ENCODE peak calls at places on chromosomes 12 and 14, in ten cellular contexts. S is kidney, W is hepatocyte, L is HCT116, E is left ventricle myocardium inferior, N is gastrocnemius medialis, Y is adrenal gland, U is endothelial cell of umbilical vein, M is pancreas, F is cardiac muscle cell. R is an unnamed sample.

GRCh38 chr12:15646586-15646985 is 142.6 kb downstream of the EPS8 start:
- DNase-seq in S (no peak), W (no peak), L (no peak), E (no peak), N (no peak), Y (no peak), U (no peak), M (no peak), F (no peak), R (no peak)

GRCh38 chr12:123034865-123035264 is 54.4 kb downstream of the ARL6IP4 start:
- DNase-seq in S (no peak), W (no peak), L (no peak), E (no peak), N (no peak), Y (no peak), U (no peak), M (no peak), F (peak), R (peak)

GRCh38 chr14:89067293-89067972 is 243.0 kb downstream of the TTC8 start:
- DNase-seq in S (no peak), W (no peak), L (no peak), E (no peak), N (no peak), Y (no peak), U (no peak), M (no peak), F (no peak), R (no peak)

GRCh38 chr12:7479784-7480183 is 23.8 kb downstream of the CD163 start:
- DNase-seq in S (no peak), W (no peak), L (no peak), E (no peak), N (no peak), Y (no peak), U (no peak), M (no peak), F (no peak), R (no peak)

GRCh38 chr14:73272393-73272792 is 35.1 kb downstream of the PAPLN start:
- DNase-seq in S (no peak), W (no peak), L (no peak), E (no peak), N (no peak), Y (no peak), U (no peak), M (no peak), F (no peak), R (no peak)

GRCh38 chr12:49647280-49647679 is 23.9 kb downstream of the PRPF40B start:
- DNase-seq in S (peak), W (no peak), L (no peak), E (no peak), N (no peak), Y (no peak), U (peak), M (peak), F (no peak), R (no peak)

GRCh38 chr14:21097616-21098133 is 780 bp downstream of the ZNF219 start:
- DNase-seq in S (peak), W (peak), L (no peak), E (no peak), N (no peak), Y (peak), U (no peak), M (no peak), F (no peak), R (no peak)

GRCh38 chr12:116053479-116054195 is 223.9 kb downstream of the MED13L start:
- DNase-seq in S (peak), W (peak), L (no peak), E (peak), N (peak), Y (peak), U (peak), M (no peak), F (peak), R (peak)

GRCh38 chr14:35883677-35884293 is 57.6 kb downstream of the BRMS1L start:
- DNase-seq in S (no peak), W (peak), L (no peak), E (no peak), N (no peak), Y (peak), U (no peak), M (no peak), F (peak), R (peak)

GRCh38 chr14:80956922-80957321 is 1.5 kb downstream of the TSHR start:
- DNase-seq in S (no peak), W (no peak), L (no peak), E (no peak), N (no peak), Y (peak), U (no peak), M (no peak), F (no peak), R (peak)

GRCh38 chr14:51653096-51653814 is 1.5 kb downstream of the FRMD6 start:
- DNase-seq in S (no peak), W (peak), L (no peak), E (no peak), N (no peak), Y (no peak), U (peak), M (no peak), F (peak), R (peak)

GRCh38 chr12:97555547-97556200 is 93.1 kb downstream of the RMST start:
- DNase-seq in S (no peak), W (no peak), L (no peak), E (no peak), N (no peak), Y (no peak), U (no peak), M (no peak), F (no peak), R (no peak)

GRCh38 chr12:38823743-38824142 is 81.6 kb downstream of the CPNE8 start:
- DNase-seq in S (no peak), W (no peak), L (no peak), E (no peak), N (no peak), Y (no peak), U (peak), M (no peak), F (peak), R (peak)

GRCh38 chr14:32625211-32625610 is 296.1 kb downstream of the AKAP6 start:
- DNase-seq in S (no peak), W (no peak), L (no peak), E (no peak), N (no peak), Y (no peak), U (no peak), M (no peak), F (no peak), R (no peak)

GRCh38 chr14:52936437-52936836 is 14.4 kb downstream of the FERMT2 start:
- DNase-seq in S (no peak), W (no peak), L (no peak), E (no peak), N (no peak), Y (no peak), U (no peak), M (no peak), F (no peak), R (no peak)

GRCh38 chr12:84986586-84986985 is 49.5 kb downstream of the TSPAN19 start:
- DNase-seq in S (no peak), W (no peak), L (no peak), E (no peak), N (no peak), Y (no peak), U (no peak), M (no peak), F (no peak), R (no peak)

GRCh38 chr12:14952295-14952995 is 9.0 kb downstream of the ARHGDIB start:
- DNase-seq in S (no peak), W (peak), L (peak), E (no peak), N (no peak), Y (no peak), U (peak), M (no peak), F (peak), R (peak)

DNA sequence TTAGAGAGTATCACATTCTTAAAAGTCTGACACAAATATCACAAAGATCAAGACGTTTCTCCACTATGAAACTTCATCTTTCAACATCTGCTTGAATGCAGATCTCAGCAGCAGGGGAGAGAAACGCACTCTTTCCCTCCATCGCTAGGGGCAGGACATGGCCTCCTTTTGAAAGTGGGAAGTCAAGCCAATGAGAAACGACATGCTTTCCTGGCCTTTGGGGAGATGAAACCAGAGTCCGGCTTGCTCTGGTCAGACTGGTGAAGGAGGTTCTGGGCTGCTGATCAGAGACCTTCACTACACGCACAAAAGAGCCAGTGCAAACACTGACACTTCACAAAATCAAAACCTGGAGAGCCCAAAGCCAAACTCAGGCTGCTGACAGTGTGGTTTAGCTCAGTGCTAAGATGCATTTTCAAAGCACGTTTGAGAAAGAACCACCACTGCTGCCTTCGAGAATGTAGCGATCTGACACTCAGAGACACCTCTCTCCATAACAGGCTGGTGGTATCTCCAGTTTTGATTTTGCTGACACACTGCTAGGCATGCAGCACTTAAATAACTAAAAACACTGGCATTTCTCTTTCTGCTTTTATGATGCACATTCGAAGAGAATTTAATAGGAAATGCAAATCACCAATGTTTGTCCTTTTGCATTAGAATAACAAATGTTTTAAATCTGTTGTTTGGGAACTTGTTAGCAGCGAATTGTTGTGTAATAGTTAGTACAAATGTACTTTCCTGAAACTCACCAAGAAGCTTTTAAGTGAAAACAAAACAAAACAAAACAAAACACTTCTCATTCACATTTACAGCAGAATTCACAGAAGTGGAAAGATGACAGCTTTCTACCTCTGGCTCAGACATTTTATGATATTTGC is 93.9 kb upstream of the OVCH1 start:
- DNase-seq in S (no peak), W (peak), L (no peak), E (no peak), N (no peak), Y (no peak), U (no peak), M (no peak), F (peak), R (peak)
- TF ChIP-seq CTCF in S (peak), W (peak), L (no peak), E (peak), N (peak), Y (no peak), U (no peak), M (no peak), F (peak), R (peak)

GRCh38 chr12:53952871-53953734 is 1.6 kb upstream of the HOXC12 start:
- DNase-seq in S (no peak), W (no peak), L (peak), E (no peak), N (no peak), Y (no peak), U (no peak), M (no peak), F (no peak), R (no peak)

GRCh38 chr12:53953831-53954693 is 641 bp upstream of the HOXC12 start:
- DNase-seq in S (no peak), W (no peak), L (no peak), E (no peak), N (no peak), Y (no peak), U (no peak), M (no peak), F (no peak), R (no peak)

GRCh38 chr12:53955776-53956250 is 1.1 kb downstream of the HOXC12 start:
- DNase-seq in S (no peak), W (no peak), L (no peak), E (no peak), N (no peak), Y (no peak), U (no peak), M (no peak), F (no peak), R (no peak)

GRCh38 chr12:53955036-53955775 is 503 bp downstream of the HOXC12 start:
- DNase-seq in S (no peak), W (no peak), L (no peak), E (no peak), N (no peak), Y (no peak), U (no peak), M (no peak), F (no peak), R (no peak)

DNA sequence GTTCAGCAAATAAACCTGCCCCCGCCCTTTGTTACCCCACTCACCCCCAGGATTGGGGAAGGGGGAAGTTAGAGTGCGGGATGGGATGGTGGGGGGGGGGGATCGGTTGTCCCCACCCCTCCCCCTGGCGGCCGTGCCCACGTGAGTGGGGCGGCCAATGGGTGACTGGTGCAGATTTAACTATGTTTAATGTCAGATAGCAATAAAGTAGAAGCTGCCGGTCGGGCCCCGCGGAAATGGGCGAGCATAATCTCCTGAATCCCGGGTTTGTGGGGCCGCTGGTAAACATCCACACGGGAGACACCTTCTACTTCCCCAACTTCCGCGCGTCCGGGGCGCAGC is at the start of gene HOXC12:
- DNase-seq in S (no peak), W (no peak), L (no peak), E (no peak), N (no peak), Y (no peak), U (no peak), M (no peak), F (no peak), R (no peak)
- H3K4me3 ChIP-seq in S (no peak), W (no peak), L (no peak), E (no peak), N (peak), Y (no peak), U (no peak), M (no peak), F (no peak), R (no peak)

DNA sequence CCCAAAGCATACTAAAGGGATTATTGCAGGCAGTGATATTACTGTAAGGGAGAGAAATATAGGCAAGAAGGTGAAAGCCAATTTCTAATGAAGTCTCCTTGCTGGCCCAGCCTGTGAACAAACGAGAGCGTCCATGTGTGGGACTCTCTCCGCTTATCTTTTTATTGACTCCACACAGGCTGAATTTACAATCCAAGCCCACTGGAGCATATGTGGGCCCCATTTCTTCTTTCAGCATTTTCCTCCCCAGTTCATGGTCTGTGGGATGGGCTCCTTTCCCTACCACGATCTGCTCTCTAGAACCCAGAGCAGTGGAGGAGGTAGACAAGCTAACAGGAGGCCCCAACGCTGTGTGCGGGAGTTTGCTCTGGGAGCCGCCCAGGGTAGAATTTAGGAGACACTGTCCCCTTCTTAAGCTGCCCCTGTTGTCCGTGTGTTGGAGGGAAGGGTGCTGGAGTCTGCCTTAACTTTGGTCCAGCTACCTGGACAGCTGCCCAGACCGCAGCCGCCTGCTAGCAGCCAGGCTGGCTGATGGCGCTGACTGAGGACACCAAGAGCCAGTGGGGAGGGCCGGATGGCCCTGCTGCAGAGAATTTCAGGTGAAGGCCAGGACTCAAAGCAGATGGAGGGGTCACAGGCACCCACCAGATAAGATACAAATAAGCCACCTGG is 3.2 kb upstream of the HOXC11 start:
- DNase-seq in S (no peak), W (no peak), L (no peak), E (no peak), N (no peak), Y (no peak), U (no peak), M (no peak), F (no peak), R (no peak)
- TF ChIP-seq CTCF in S (no peak), W (no peak), L (no peak), E (no peak), N (no peak), Y (no peak), U (no peak), M (no peak), F (no peak), R (no peak)

GRCh38 chr12:111251099-111251498 is 117.8 kb downstream of the PHETA1 start:
- DNase-seq in S (no peak), W (no peak), L (no peak), E (no peak), N (no peak), Y (no peak), U (no peak), M (no peak), F (no peak), R (no peak)

GRCh38 chr12:111248981-111249380 is 119.9 kb downstream of the PHETA1 start:
- DNase-seq in S (no peak), W (no peak), L (no peak), E (no peak), N (no peak), Y (no peak), U (no peak), M (no peak), F (peak), R (no peak)

GRCh38 chr12:111248221-111248620 is 120.7 kb downstream of the PHETA1 start:
- DNase-seq in S (no peak), W (no peak), L (no peak), E (no peak), N (no peak), Y (peak), U (no peak), M (no peak), F (peak), R (peak)

GRCh38 chr12:111251787-111252186 is 117.1 kb downstream of the PHETA1 start:
- DNase-seq in S (no peak), W (no peak), L (no peak), E (no peak), N (no peak), Y (no peak), U (no peak), M (no peak), F (no peak), R (no peak)

DNA sequence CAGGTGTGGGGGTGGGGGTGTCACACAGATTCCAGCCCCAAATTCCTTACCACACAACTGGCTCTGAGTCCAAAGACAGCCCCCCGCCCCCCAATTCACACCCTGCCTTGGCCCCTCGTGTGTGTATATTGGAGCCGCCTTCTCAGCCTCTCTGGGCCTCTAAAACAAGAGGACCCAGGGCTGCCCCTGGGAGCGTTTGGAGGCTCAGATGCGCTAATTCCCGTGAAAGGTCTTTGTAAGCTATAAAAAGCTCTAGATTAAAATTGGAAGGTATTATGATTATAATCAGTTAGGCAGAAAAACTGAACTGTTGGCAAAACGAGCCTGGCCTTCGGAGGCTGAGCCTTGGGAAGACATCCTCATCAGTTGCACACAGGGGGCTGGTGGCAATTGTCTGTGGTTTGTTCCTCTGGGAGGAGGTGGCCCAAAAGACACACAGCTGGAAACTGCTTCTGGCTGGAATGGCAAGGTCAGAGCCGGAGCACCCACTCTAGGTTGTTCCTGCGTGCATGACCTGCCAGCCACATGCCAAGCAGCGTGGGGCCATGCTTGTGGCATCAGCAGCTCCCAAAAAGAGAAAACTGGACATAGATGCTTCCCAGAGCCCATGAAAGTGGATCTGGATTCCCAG is 118.5 kb downstream of the PHETA1 start:
- DNase-seq in S (no peak), W (no peak), L (no peak), E (no peak), N (no peak), Y (no peak), U (no peak), M (no peak), F (no peak), R (no peak)
- H3K4me3 ChIP-seq in S (no peak), W (no peak), L (no peak), E (no peak), N (no peak), Y (no peak), U (no peak), M (no peak), F (no peak), R (no peak)

GRCh38 chr14:104665092-104665662 is 24.2 kb upstream of the INF2 start:
- DNase-seq in S (no peak), W (no peak), L (no peak), E (no peak), N (no peak), Y (no peak), U (no peak), M (no peak), F (peak), R (peak)

GRCh38 chr14:104666981-104667380 is 22.4 kb upstream of the INF2 start:
- DNase-seq in S (no peak), W (no peak), L (no peak), E (no peak), N (no peak), Y (no peak), U (no peak), M (no peak), F (no peak), R (no peak)

GRCh38 chr14:104664588-104664987 is 24.8 kb upstream of the INF2 start:
- DNase-seq in S (no peak), W (no peak), L (no peak), E (no peak), N (no peak), Y (no peak), U (no peak), M (no peak), F (no peak), R (no peak)

GRCh38 chr14:104664107-104664506 is 25.3 kb upstream of the INF2 start:
- DNase-seq in S (no peak), W (no peak), L (no peak), E (no peak), N (no peak), Y (no peak), U (no peak), M (no peak), F (no peak), R (no peak)

DNA sequence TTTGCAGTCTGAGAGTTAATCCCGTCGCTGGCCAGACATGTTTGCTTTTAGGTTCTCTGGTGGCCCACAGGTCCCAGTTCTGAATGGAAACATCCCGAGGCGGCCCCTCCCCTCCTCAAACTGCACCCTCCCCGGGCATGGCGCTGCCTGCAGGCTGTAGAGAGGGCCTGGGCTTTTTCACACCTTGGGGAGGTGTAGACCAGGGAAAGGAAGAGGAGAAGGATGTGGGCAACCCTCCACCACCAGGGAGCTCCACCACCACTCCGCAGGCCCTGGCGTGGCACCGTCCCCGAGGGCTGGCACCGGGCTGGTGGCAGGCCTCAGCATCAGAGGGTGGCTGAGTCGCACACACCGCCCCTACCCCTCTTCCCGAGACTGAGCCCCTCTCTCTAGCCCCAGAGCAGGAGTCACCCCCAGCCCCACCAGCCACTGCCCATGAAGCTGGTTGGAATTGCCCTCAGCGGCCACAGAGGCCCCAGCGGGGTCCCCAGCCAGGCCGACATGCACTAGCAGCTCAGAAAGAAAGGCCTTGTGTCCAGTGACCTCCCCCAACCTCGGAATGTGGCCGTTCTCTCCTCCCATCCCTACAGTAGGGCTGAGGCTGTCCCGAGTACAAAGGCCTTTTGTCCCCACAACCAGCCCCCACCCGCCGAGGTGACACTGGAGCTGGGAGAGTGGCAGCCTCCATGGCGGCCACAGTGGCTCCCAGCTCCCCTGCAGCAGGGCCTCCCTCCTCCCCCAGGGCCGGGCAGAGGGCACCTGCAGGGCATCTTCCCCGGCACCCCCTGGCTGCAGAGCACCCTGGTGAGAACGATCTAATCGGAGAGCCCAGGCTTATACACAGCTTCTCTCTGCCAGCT is 23.5 kb upstream of the INF2 start:
- DNase-seq in S (peak), W (peak), L (peak), E (peak), N (no peak), Y (peak), U (peak), M (peak), F (no peak), R (no peak)
- TF ChIP-seq CTCF in S (peak), W (peak), L (peak), E (peak), N (peak), Y (peak), U (peak), M (peak), F (peak), R (peak)